ENCODE peak calls at places on chromosome 19, in four cellular contexts. I, L, Z and D are unnamed samples.

GRCh38 chr19:51122112-51122981 is 2.4 kb upstream of the SIGLEC9 start:
- DNase-seq in L (no peak), I (no peak), Z (no peak), D (no peak)

GRCh38 chr19:5147971-5148793 is 179.3 kb downstream of the KDM4B start:
- DNase-seq in I (no peak), L (no peak), Z (no peak), D (no peak)

GRCh38 chr19:769610-770009 is 18.7 kb downstream of the MISP start:
- DNase-seq in L (no peak), I (no peak), Z (no peak), D (no peak)

GRCh38 chr19:58361900-58362271 is 665 bp downstream of the ZNF497 start:
- DNase-seq in Z (peak; percentile 32), L (peak; percentile 36), I (no peak), D (no peak)

GRCh38 chr19:39167461-39168257 is 29.1 kb upstream of the NCCRP1 start:
- DNase-seq in Z (no peak), I (no peak), L (no peak), D (no peak)

GRCh38 chr19:40217027-40217810 is 965 bp downstream of the TTC9B start:
- DNase-seq in I (no peak), Z (no peak), L (no peak), D (no peak)

GRCh38 chr19:29487432-29487831 is 38.4 kb upstream of the VSTM2B start:
- DNase-seq in I (no peak), Z (no peak), L (no peak), D (no peak)

GRCh38 chr19:6417713-6418561 is 6.7 kb downstream of the KHSRP start:
- DNase-seq in L (no peak), I (no peak), Z (no peak), D (no peak)

GRCh38 chr19:47723573-47723923 is 10.3 kb downstream of the EHD2 start:
- DNase-seq in Z (no peak), L (peak; percentile 46), I (peak; percentile 63), D (no peak)

GRCh38 chr19:19461671-19462622 is 53.4 kb downstream of the TSSK6 start:
- DNase-seq in L (no peak), I (no peak), Z (no peak), D (no peak)

GRCh38 chr19:56978023-56978565 is 137.6 kb upstream of the PEG3 start:
- DNase-seq in L (no peak), I (no peak), Z (no peak), D (no peak)

GRCh38 chr19:391726-392374 is 17.1 kb downstream of the C2CD4C start:
- DNase-seq in Z (no peak), L (no peak), I (no peak), D (no peak)

GRCh38 chr19:10553943-10554381 is 10.3 kb downstream of the ATG4D start:
- DNase-seq in I (no peak), Z (no peak), L (peak; percentile 96), D (no peak)

GRCh38 chr19:10988380-10988779 is 27.6 kb downstream of the SMARCA4 start:
- DNase-seq in I (no peak), Z (no peak), L (no peak), D (no peak)

GRCh38 chr19:32767951-32768679 is 48.5 kb downstream of the TDRD12 start:
- DNase-seq in I (no peak), Z (no peak), L (no peak), D (no peak)

GRCh38 chr19:11261902-11262839 is at the start of gene DOCK6:
- DNase-seq in Z (no peak), I (no peak), L (no peak), D (no peak)

GRCh38 chr19:51687791-51688664 is 5.1 kb upstream of the SPACA6 start:
- DNase-seq in L (no peak), I (no peak), Z (no peak), D (no peak)

GRCh38 chr19:19185853-19186728 is 5.9 kb downstream of the BORCS8 start:
- DNase-seq in L (peak; percentile 63), I (no peak), Z (peak; percentile 27), D (peak; percentile 48)

GRCh38 chr19:33303791-33304759 is 1.7 kb upstream of the CEBPA start:
- DNase-seq in Z (no peak), I (no peak), L (no peak), D (no peak)

GRCh38 chr19:51711702-51712101 is 12.1 kb downstream of the HAS1 start:
- DNase-seq in I (no peak), Z (no peak), L (no peak), D (no peak)

GRCh38 chr19:13082192-13083007 is 20.3 kb downstream of the LYL1 start:
- DNase-seq in Z (no peak), L (no peak), I (no peak), D (no peak)

GRCh38 chr19:14149509-14149994 is 13.2 kb upstream of the ASF1B start:
- DNase-seq in L (no peak), I (no peak), Z (no peak), D (peak; percentile 15)

GRCh38 chr19:40519352-40520322 is 52.8 kb downstream of the SPTBN4 start:
- DNase-seq in Z (no peak), I (no peak), L (no peak), D (no peak)

GRCh38 chr19:48480476-48481190 is 11.5 kb downstream of the CYTH2 start:
- DNase-seq in I (no peak), Z (peak; percentile 40), L (no peak), D (peak; percentile 38)

GRCh38 chr19:12603714-12604113 is 6.9 kb downstream of the ZNF490 start:
- DNase-seq in L (no peak), I (no peak), Z (no peak), D (no peak)

GRCh38 chr19:29546583-29547190 is 20.9 kb downstream of the VSTM2B start:
- DNase-seq in I (no peak), Z (no peak), L (no peak), D (no peak)

GRCh38 chr19:7832781-7833180 is 2.8 kb downstream of the EVI5L start:
- DNase-seq in I (no peak), Z (no peak), L (no peak), D (no peak)

GRCh38 chr19:32928806-32929205 is 43.0 kb downstream of the CEP89 start:
- DNase-seq in L (no peak), I (no peak), Z (no peak), D (no peak)

GRCh38 chr19:29107831-29108230 is 105.1 kb downstream of the UQCRFS1 start:
- DNase-seq in Z (no peak), I (no peak), L (no peak), D (no peak)

GRCh38 chr19:34503546-34504272 is 22.2 kb downstream of the WTIP start:
- DNase-seq in L (no peak), Z (no peak), I (no peak), D (no peak)

GRCh38 chr19:47209323-47210179 is 21.4 kb downstream of the BBC3 start:
- DNase-seq in Z (no peak), L (no peak), I (no peak), D (no peak)

GRCh38 chr19:55579766-55580621 is 654 bp downstream of the ZNF579 start:
- DNase-seq in Z (no peak), L (no peak), I (no peak), D (no peak)

GRCh38 chr19:30236006-30236405 is 136.2 kb upstream of the ZNF536 start:
- DNase-seq in L (no peak), I (no peak), Z (no peak), D (no peak)

GRCh38 chr19:35592226-35592625 is 6.3 kb downstream of the PMIS2 start:
- DNase-seq in L (peak; percentile 9), Z (no peak), I (no peak), D (no peak)